ENCODE peak calls at places on chromosome X, in four cellular contexts. Y is A549; A is stimulated activated naive CD8-positive, alpha-beta T cell treated with anti-CD3 and anti-CD28 coated beads, Interleukin-15, Interleukin-2, amounts not matched to agents 100 U/mL and 50 U/mL, for 24 hours; V is BE2C. M is an unnamed sample.

GRCh38 chrX:38929966-38930421 is 128.7 kb downstream of the MID1IP1 start:
- DNase-seq in Y (no peak), V (no peak), A (no peak), M (no peak)

GRCh38 chrX:120514236-120514635 is 45.1 kb upstream of the LAMP2 start:
- DNase-seq in A (no peak), Y (peak), V (no peak), M (no peak)

GRCh38 chrX:136767104-136767941 is 13.4 kb downstream of the ARHGEF6 start:
- DNase-seq in Y (peak), V (peak), A (peak), M (peak)

GRCh38 chrX:15202458-15203177 is 67.3 kb downstream of the ASB9 start:
- DNase-seq in Y (no peak), A (no peak), V (no peak), M (no peak)

GRCh38 chrX:10111364-10112148 is 45.2 kb upstream of the CLCN4 start:
- DNase-seq in Y (no peak), A (peak), V (no peak), M (no peak)

GRCh38 chrX:150482537-150483217 is 85.7 kb upstream of the MTM1 start:
- DNase-seq in A (peak), V (no peak), Y (peak), M (no peak)

GRCh38 chrX:74536142-74537010 is 78.0 kb downstream of the RLIM start:
- DNase-seq in A (peak), V (peak), Y (peak), M (peak)

GRCh38 chrX:139826065-139827044 is 106.5 kb downstream of the ATP11C start:
- DNase-seq in V (peak), Y (no peak), A (no peak), M (no peak)

GRCh38 chrX:121011254-121011653 is 25.7 kb upstream of the CT47A1 start:
- DNase-seq in Y (no peak), A (no peak), V (no peak), M (no peak)

GRCh38 chrX:70452143-70452733 is 7.6 kb downstream of the DLG3 start:
- DNase-seq in V (no peak), A (peak), Y (peak), M (peak)

GRCh38 chrX:27491397-27491796 is 28.3 kb upstream of the PPP4R3C start:
- DNase-seq in A (no peak), Y (no peak), V (no peak), M (no peak)

GRCh38 chrX:154507673-154508072 is 8.4 kb downstream of the FAM3A start:
- DNase-seq in Y (no peak), V (no peak), A (no peak), M (no peak)

GRCh38 chrX:86133761-86134160 is 14.5 kb upstream of the DACH2 start:
- DNase-seq in Y (no peak), A (no peak), V (no peak), M (no peak)

GRCh38 chrX:29172880-29173279 is 585.6 kb downstream of the IL1RAPL1 start:
- DNase-seq in V (no peak), Y (no peak), A (no peak), M (no peak)

GRCh38 chrX:120309873-120310730 is 1.2 kb downstream of the TMEM255A start:
- DNase-seq in V (no peak), A (peak), Y (peak), M (peak)

GRCh38 chrX:3680459-3680858 is 33.0 kb downstream of the PRKX start:
- DNase-seq in Y (no peak), A (no peak), V (no peak), M (no peak)

GRCh38 chrX:12245650-12246645 is 107.7 kb downstream of the FRMPD4 start:
- DNase-seq in V (no peak), Y (no peak), A (no peak), M (no peak)

GRCh38 chrX:2442694-2443093 is 58.1 kb downstream of the DHRSX start:
- DNase-seq in V (no peak), A (no peak), Y (no peak), M (no peak)

GRCh38 chrX:85084770-85085393 is 81.2 kb downstream of the APOOL start:
- DNase-seq in V (peak), Y (peak), A (no peak), M (peak)

GRCh38 chrX:38882894-38883620 is 81.8 kb downstream of the MID1IP1 start:
- DNase-seq in Y (no peak), A (no peak), V (no peak), M (no peak)

GRCh38 chrX:45824471-45824870 is 623.8 kb upstream of the DIPK2B start:
- DNase-seq in A (peak), Y (peak), V (peak), M (no peak)

GRCh38 chrX:40084471-40084870 is 13.3 kb downstream of the BCOR start:
- DNase-seq in Y (no peak), A (no peak), V (no peak), M (no peak)

GRCh38 chrX:2548731-2549423 is 48.1 kb upstream of the DHRSX start:
- DNase-seq in V (no peak), A (no peak), Y (no peak), M (no peak)

GRCh38 chrX:97310373-97310772 is 426.7 kb downstream of the RPA4 start:
- DNase-seq in V (no peak), A (no peak), Y (no peak), M (no peak)